ENCODE peak calls at places on chromosome 12, in five cellular contexts. F is T-helper 2 cell; O is stimulated activated CD4-positive, alpha-beta T cell treated with anti-CD3 and anti-CD28 coated beads, Interleukin-4, amount 100 ng/mL, for 48 hours; T is CD8-positive, alpha-beta T cell; E is activated CD8-positive, alpha-beta T cell treated with anti-CD3 and anti-CD28 coated beads, Interleukin-2, amount 10 ng/mL, durations not matched to agents 7 days and 5 days. G is an unnamed sample.
A peak's percentile ranks its signal among the peaks of the same experiment; 100 is the strongest.

GRCh38 chr12:119444462-119445044 is 110.0 kb downstream of the CCDC60 start:
- DNase-seq in E (peak; percentile 64), F (peak; percentile 6), O (peak; percentile 15), T (no peak), G (no peak)

GRCh38 chr12:388547-389137 is 478 bp downstream of the KDM5A start:
- DNase-seq in T (peak; percentile 27), O (peak; percentile 23), E (peak; percentile 77), F (peak; percentile 9), G (no peak)

GRCh38 chr12:2960432-2960956 is 1.3 kb downstream of the TEAD4 start:
- DNase-seq in T (no peak), F (no peak), E (peak; percentile 23), O (no peak), G (no peak)

GRCh38 chr12:88993655-88994054 is 358.6 kb downstream of the DUSP6 start:
- DNase-seq in F (no peak), E (no peak), T (no peak), O (no peak), G (no peak)

GRCh38 chr12:131282292-131283080 is 328.8 kb downstream of the ADGRD1 start:
- DNase-seq in O (no peak), T (no peak), F (no peak), E (no peak), G (no peak)

GRCh38 chr12:117025481-117026151 is 73.6 kb downstream of the TESC start:
- DNase-seq in F (peak; percentile 5), T (no peak), E (peak; percentile 67), O (peak; percentile 36), G (no peak)

GRCh38 chr12:48933664-48934311 is 8.5 kb upstream of the FKBP11 start:
- DNase-seq in E (peak; percentile 55), F (no peak), O (no peak), T (no peak), G (no peak)

GRCh38 chr12:49223590-49224369 is 34.9 kb upstream of the TUBA1A start:
- DNase-seq in F (no peak), E (no peak), T (no peak), O (no peak), G (no peak)

GRCh38 chr12:6378709-6379427 is 3.5 kb upstream of the SCNN1A start:
- DNase-seq in E (no peak), F (no peak), T (no peak), O (no peak), G (no peak)

GRCh38 chr12:69834566-69834965 is 9.5 kb downstream of the MYRFL start:
- DNase-seq in O (no peak), E (no peak), F (no peak), T (no peak), G (no peak)

GRCh38 chr12:92036771-92037453 is 108.7 kb downstream of the BTG1 start:
- DNase-seq in O (no peak), E (no peak), F (no peak), T (no peak), G (no peak)

GRCh38 chr12:14948672-14949071 is 10.3 kb upstream of the ERP27 start:
- DNase-seq in F (peak; percentile 16), O (no peak), T (no peak), E (peak; percentile 81), G (peak; percentile 22)

GRCh38 chr12:131755305-131756113 is 44.6 kb downstream of the SFSWAP start:
- DNase-seq in E (peak; percentile 48), T (no peak), F (no peak), O (no peak), G (no peak)

GRCh38 chr12:53011889-53012288 is 5.6 kb downstream of the EIF4B start:
- DNase-seq in O (no peak), T (no peak), E (no peak), F (no peak), G (no peak)

GRCh38 chr12:25830456-25830855 is 128.0 kb upstream of the RASSF8 start:
- DNase-seq in T (no peak), F (no peak), O (no peak), E (no peak), G (no peak)

GRCh38 chr12:47791351-47791746 is 18.3 kb downstream of the SLC48A1 start:
- DNase-seq in T (no peak), E (no peak), F (no peak), O (no peak), G (no peak)

GRCh38 chr12:56061982-56062381 is 18.0 kb upstream of the ERBB3 start:
- DNase-seq in T (no peak), F (no peak), E (no peak), O (no peak), G (no peak)

G was measured in thoracic aorta.